ENCODE peak calls at places on chromosomes 6 and 20, in six cellular contexts. N is CD8-positive, alpha-beta memory T cell; O is DND-41; I is SJSA1; F is Panc1; M is breast epithelium. Y is an unnamed sample. For H3K27me3, the result is how much of the 10 kb centered on the place peaks cover.

GRCh38 chr20:50380697-50381040 is 129.5 kb upstream of the PTPN1 start:
- DNase-seq in M (no peak), F (peak), O (no peak), I (peak), N (no peak), Y (no peak)

GRCh38 chr20:41138217-41138526 is 829 bp downstream of the PLCG1 start:
- DNase-seq in O (no peak), I (no peak), F (no peak), M (no peak), N (no peak), Y (no peak)

GRCh38 chr6:110282412-110282811 is 75.7 kb downstream of the METTL24 start:
- DNase-seq in F (no peak), M (no peak), I (no peak), O (no peak), N (no peak), Y (no peak)

GRCh38 chr6:20605581-20605980 is 71.3 kb downstream of the CDKAL1 start:
- DNase-seq in M (no peak), F (no peak), O (no peak), I (no peak), N (no peak), Y (no peak)

GRCh38 chr20:1346322-1346969 is 17.5 kb upstream of the SDCBP2 start:
- DNase-seq in I (no peak), F (no peak), N (no peak), M (no peak), O (no peak), Y (no peak)

GRCh38 chr6:29790626-29791025 is 37.0 kb upstream of the HLA-G start:
- DNase-seq in O (no peak), I (no peak), F (no peak), N (no peak), M (peak), Y (no peak)

GRCh38 chr20:49701313-49701731 is 12.4 kb downstream of the B4GALT5 start:
- DNase-seq in F (no peak), M (no peak), N (no peak), I (no peak), O (no peak), Y (no peak)

GRCh38 chr20:46057856-46058655 is 29.0 kb downstream of the SLC12A5 start:
- DNase-seq in I (peak), N (no peak), M (no peak), F (no peak), O (no peak), Y (no peak)

GRCh38 chr6:141488466-141488865 is 644.3 kb upstream of the GJE1 start:
- DNase-seq in N (no peak), F (no peak), O (no peak), M (no peak), I (no peak), Y (no peak)

GRCh38 chr6:170221753-170222400 is 69.0 kb downstream of the DLL1 start:
- DNase-seq in O (no peak), N (peak), F (no peak), I (peak), M (no peak), Y (no peak)

GRCh38 chr6:22737331-22737730 is 168.0 kb downstream of the HDGFL1 start:
- DNase-seq in O (peak), N (no peak), I (no peak), F (no peak), M (peak), Y (no peak)

GRCh38 chr6:108876929-108877775 is 28.9 kb downstream of the ARMC2 start:
- DNase-seq in M (peak), I (no peak), N (no peak), O (no peak), F (no peak), Y (no peak)

GRCh38 chr20:8627386-8628030 is 441.4 kb upstream of the PLCB4 start:
- DNase-seq in O (no peak), N (no peak), F (no peak), M (no peak), I (no peak), Y (no peak)

GRCh38 chr6:169848946-169849345 is 97.5 kb downstream of the ERMARD start:
- DNase-seq in M (no peak), O (no peak), F (no peak), N (no peak), I (no peak), Y (no peak)

GRCh38 chr20:37294262-37294981 is 5.0 kb downstream of the MANBAL start:
- DNase-seq in F (no peak), M (no peak), I (no peak), N (no peak), O (no peak), Y (no peak)

GRCh38 chr20:20366551-20366895 is 1.4 kb upstream of the INSM1 start:
- DNase-seq in M (no peak), F (no peak), N (no peak), O (no peak), I (no peak), Y (no peak)

GRCh38 chr6:28252507-28252975 is 472 bp upstream of the ZKSCAN4 start:
- DNase-seq in M (no peak), F (no peak), O (peak), N (no peak), I (no peak), Y (no peak)

GRCh38 chr6:31538805-31539400 is 2.9 kb downstream of the DDX39B start:
- DNase-seq in M (no peak), F (no peak), N (no peak), I (no peak), O (no peak), Y (no peak)

DNA sequence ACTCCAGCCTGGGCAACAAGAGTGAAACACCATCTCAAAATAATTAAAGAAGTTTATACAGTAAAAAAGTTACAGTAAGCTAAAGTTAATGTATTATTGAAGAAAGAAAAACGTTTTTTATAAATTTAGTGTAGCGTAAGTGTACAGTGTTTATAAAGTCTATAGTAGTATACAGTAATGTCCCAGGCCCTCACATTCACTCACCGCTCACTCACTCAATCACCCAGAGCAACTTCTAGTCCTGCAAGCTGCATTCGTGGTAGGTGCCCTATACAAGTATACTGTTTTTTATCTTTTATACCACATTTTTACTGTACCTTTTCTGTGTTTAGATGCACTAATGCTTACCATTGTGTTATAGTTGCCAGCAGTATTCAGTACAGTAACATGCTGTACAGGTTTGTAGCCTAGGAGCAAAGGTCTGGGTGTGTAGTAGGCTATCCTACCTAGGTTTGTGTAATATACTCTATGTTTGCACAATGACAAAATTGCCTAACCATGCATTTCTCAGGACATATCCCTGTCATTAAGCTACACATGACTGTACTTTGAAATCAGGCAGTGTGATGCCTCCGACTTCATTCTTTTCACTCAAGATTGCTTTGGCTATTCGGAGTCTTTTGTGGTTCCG is 16.7 kb downstream of the MGME1 start:
- DNase-seq in F (no peak), N (no peak), I (no peak), O (no peak), M (no peak), Y (no peak)
- H3K27me3 ChIP-seq in F (under half), N (under half), I (under half), O (under half), M (under half), Y (under half)

DNA sequence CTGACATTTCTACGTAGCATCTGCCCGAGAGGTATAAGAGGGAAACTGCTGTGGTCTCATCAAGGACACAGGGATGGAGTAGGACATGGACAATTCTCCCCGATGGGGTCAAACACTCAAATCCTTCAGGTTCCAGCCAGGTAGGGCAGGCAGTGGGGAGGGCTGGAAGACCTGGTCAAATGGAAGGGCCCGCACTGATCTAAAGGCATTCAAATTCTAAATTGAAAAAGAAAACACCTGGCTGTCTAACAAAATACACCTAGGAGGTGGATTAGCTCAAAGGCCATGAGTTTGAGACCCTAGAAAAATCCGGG is 8.2 kb downstream of the DUSP15 start:
- DNase-seq in M (no peak), O (no peak), I (no peak), N (no peak), F (no peak), Y (no peak)
- H3K27ac ChIP-seq in M (no peak), O (no peak), I (no peak), N (no peak), F (peak), Y (no peak)

GRCh38 chr20:21509597-21510331 is 4.1 kb downstream of the NKX2-2 start:
- DNase-seq in I (no peak), M (no peak), O (no peak), F (no peak), N (no peak), Y (no peak)
- H3K4me3 ChIP-seq in I (no peak), M (peak), O (no peak), F (no peak), N (peak), Y (peak)

GRCh38 chr20:48471176-48471575 is 356.6 kb downstream of the PREX1 start:
- DNase-seq in F (no peak), I (no peak), O (no peak), N (no peak), M (no peak), Y (no peak)
- H3K27me3 ChIP-seq in F (under half), I (under half), O (under half), N (under half), M (under half), Y (under half)

GRCh38 chr6:100228437-100229424 is 234.7 kb upstream of the MCHR2 start:
- DNase-seq in I (peak), F (peak), N (peak), M (peak), O (no peak), Y (peak)
- H3K27ac ChIP-seq in I (peak), F (peak), N (peak), M (peak), O (no peak), Y (no peak)

Y was measured in CD8-positive, alpha-beta T cell.